ENCODE peak calls at places on chromosomes 16 and 17, in four cellular contexts. One of them, this sample, is unnamed.

GRCh38 chr17:75102385-75102821 is 7.4 kb upstream of the ARMC7 start:
- DNase-seq in GM12864: no peak
- DNase-seq in psoas muscle: no peak
- DNase-seq in AG09309: no peak
- DNase-seq in this sample: no peak

GRCh38 chr17:57946798-57947358 is 8.3 kb downstream of the CUEDC1 start:
- DNase-seq in GM12864: peak; percentile 76
- DNase-seq in psoas muscle: peak; percentile 63
- DNase-seq in AG09309: no peak
- DNase-seq in this sample: no peak

GRCh38 chr17:72145972-72146755 is 25.3 kb downstream of the SOX9 start:
- DNase-seq in GM12864: no peak
- DNase-seq in psoas muscle: no peak
- DNase-seq in AG09309: no peak
- DNase-seq in this sample: no peak

GRCh38 chr17:67491678-67492019 is 114.6 kb downstream of the PITPNC1 start:
- DNase-seq in GM12864: no peak
- DNase-seq in psoas muscle: no peak
- DNase-seq in AG09309: no peak
- DNase-seq in this sample: no peak

GRCh38 chr16:19386555-19386954 is 31.1 kb upstream of the TMC5 start:
- DNase-seq in GM12864: no peak
- DNase-seq in psoas muscle: no peak
- DNase-seq in AG09309: no peak
- DNase-seq in this sample: no peak

GRCh38 chr17:4407851-4408250 is 25.9 kb upstream of the SPNS3 start:
- DNase-seq in GM12864: no peak
- DNase-seq in psoas muscle: no peak
- DNase-seq in AG09309: no peak
- DNase-seq in this sample: no peak

GRCh38 chr16:48687421-48688038 is 77.5 kb upstream of the N4BP1 start:
- DNase-seq in GM12864: peak; percentile 19
- DNase-seq in psoas muscle: peak; percentile 60
- DNase-seq in AG09309: peak; percentile 16
- DNase-seq in this sample: peak; percentile 35

GRCh38 chr16:5024632-5025031 is 9.1 kb downstream of the NAGPA start:
- DNase-seq in GM12864: no peak
- DNase-seq in psoas muscle: no peak
- DNase-seq in AG09309: no peak
- DNase-seq in this sample: no peak

GRCh38 chr16:81866820-81867440 is 87.8 kb downstream of the PLCG2 start:
- DNase-seq in GM12864: no peak
- DNase-seq in psoas muscle: peak; percentile 62
- DNase-seq in AG09309: no peak
- DNase-seq in this sample: no peak

GRCh38 chr17:49752508-49752907 is 11.4 kb downstream of the FAM117A start:
- DNase-seq in GM12864: no peak
- DNase-seq in psoas muscle: no peak
- DNase-seq in AG09309: no peak
- DNase-seq in this sample: no peak

GRCh38 chr16:30005341-30006094 is 5.3 kb downstream of the DOC2A start:
- DNase-seq in GM12864: no peak
- DNase-seq in psoas muscle: peak; percentile 72
- DNase-seq in AG09309: no peak
- DNase-seq in this sample: no peak

GRCh38 chr17:74330446-74330845 is 4.4 kb downstream of the KIF19 start:
- DNase-seq in GM12864: no peak
- DNase-seq in psoas muscle: no peak
- DNase-seq in AG09309: no peak
- DNase-seq in this sample: no peak

GRCh38 chr16:4111748-4112696 is 4.2 kb downstream of the ADCY9 start:
- DNase-seq in GM12864: no peak
- DNase-seq in psoas muscle: peak; percentile 39
- DNase-seq in AG09309: no peak
- DNase-seq in this sample: no peak

GRCh38 chr17:76085731-76086366 is 6.9 kb downstream of the ZACN start:
- DNase-seq in GM12864: no peak
- DNase-seq in psoas muscle: no peak
- DNase-seq in AG09309: no peak
- DNase-seq in this sample: no peak

GRCh38 chr17:72429066-72429638 is 308.3 kb downstream of the SOX9 start:
- DNase-seq in GM12864: no peak
- DNase-seq in psoas muscle: no peak
- DNase-seq in AG09309: no peak
- DNase-seq in this sample: no peak

GRCh38 chr17:39591958-39592954 is 15.5 kb downstream of the NEUROD2 start:
- DNase-seq in GM12864: no peak
- DNase-seq in psoas muscle: no peak
- DNase-seq in AG09309: no peak
- DNase-seq in this sample: peak; percentile 43

GRCh38 chr17:82291582-82292250 is 18.2 kb upstream of the CSNK1D start:
- DNase-seq in GM12864: no peak
- DNase-seq in psoas muscle: no peak
- DNase-seq in AG09309: no peak
- DNase-seq in this sample: no peak

GRCh38 chr17:46008591-46008990 is 9.5 kb downstream of the STH start:
- DNase-seq in GM12864: no peak
- DNase-seq in psoas muscle: no peak
- DNase-seq in AG09309: no peak
- DNase-seq in this sample: no peak

GRCh38 chr17:46011711-46012505 is 12.9 kb downstream of the STH start:
- DNase-seq in GM12864: no peak
- DNase-seq in psoas muscle: no peak
- DNase-seq in AG09309: no peak
- DNase-seq in this sample: no peak

GRCh38 chr17:46009681-46010596 is 10.9 kb downstream of the STH start:
- DNase-seq in GM12864: no peak
- DNase-seq in psoas muscle: peak; percentile 71
- DNase-seq in AG09309: peak; percentile 62
- DNase-seq in this sample: no peak

GRCh38 chr17:46012506-46013079 is 13.5 kb downstream of the STH start:
- DNase-seq in GM12864: no peak
- DNase-seq in psoas muscle: no peak
- DNase-seq in AG09309: no peak
- DNase-seq in this sample: no peak

DNA sequence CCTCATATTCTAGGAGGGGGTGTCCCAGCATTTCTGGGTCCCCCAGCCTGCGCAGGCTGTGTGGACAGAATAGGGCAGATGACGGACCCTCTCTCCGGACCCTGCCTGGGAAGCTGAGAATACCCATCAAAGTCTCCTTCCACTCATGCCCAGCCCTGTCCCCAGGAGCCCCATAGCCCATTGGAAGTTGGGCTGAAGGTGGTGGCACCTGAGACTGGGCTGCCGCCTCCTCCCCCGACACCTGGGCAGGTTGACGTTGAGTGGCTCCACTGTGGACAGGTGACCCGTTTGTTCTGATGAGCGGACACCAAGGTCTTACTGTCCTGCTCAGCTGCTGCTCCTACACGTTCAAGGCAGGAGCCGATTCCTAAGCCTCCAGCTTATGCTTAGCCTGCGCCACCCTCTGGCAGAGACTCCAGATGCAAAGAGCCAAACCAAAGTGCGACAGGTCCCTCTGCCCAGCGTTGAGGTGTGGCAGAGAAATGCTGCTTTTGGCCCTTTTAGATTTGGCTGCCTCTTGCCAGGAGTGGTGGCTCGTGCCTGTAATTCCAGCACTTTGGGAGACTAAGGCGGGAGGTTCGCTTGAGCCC is 11.6 kb downstream of the STH start:
- DNase-seq in GM12864: no peak
- DNase-seq in psoas muscle: no peak
- DNase-seq in AG09309: no peak
- DNase-seq in this sample: no peak
- TF ChIP-seq CTCF in GM12864: no peak
- TF ChIP-seq CTCF in psoas muscle: no peak
- TF ChIP-seq CTCF in AG09309: no peak
- TF ChIP-seq CTCF in this sample: no peak

GRCh38 chr16:89357055-89357454 is 133.3 kb downstream of the ANKRD11 start:
- DNase-seq in GM12864: no peak
- DNase-seq in psoas muscle: peak; percentile 51
- DNase-seq in AG09309: no peak
- DNase-seq in this sample: no peak
- TF ChIP-seq CTCF in GM12864: no peak
- TF ChIP-seq CTCF in psoas muscle: no peak
- TF ChIP-seq CTCF in AG09309: no peak
- TF ChIP-seq CTCF in this sample: no peak

GRCh38 chr17:63446218-63446980 is at the start of gene CYB561:
- DNase-seq in GM12864: no peak
- DNase-seq in psoas muscle: peak; percentile 88
- DNase-seq in AG09309: no peak
- DNase-seq in this sample: no peak
- TF ChIP-seq CTCF in GM12864: no peak
- TF ChIP-seq CTCF in psoas muscle: no peak
- TF ChIP-seq CTCF in AG09309: peak; percentile 30
- TF ChIP-seq CTCF in this sample: no peak

GRCh38 chr16:84874553-84874952 is 54.8 kb downstream of the CRISPLD2 start:
- DNase-seq in GM12864: no peak
- DNase-seq in psoas muscle: no peak
- DNase-seq in AG09309: no peak
- DNase-seq in this sample: no peak

GRCh38 chr16:84874004-84874435 is 54.2 kb downstream of the CRISPLD2 start:
- DNase-seq in GM12864: no peak
- DNase-seq in psoas muscle: peak; percentile 5
- DNase-seq in AG09309: no peak
- DNase-seq in this sample: no peak

GRCh38 chr16:84876873-84877606 is 57.3 kb downstream of the CRISPLD2 start:
- DNase-seq in GM12864: no peak
- DNase-seq in psoas muscle: no peak
- DNase-seq in AG09309: no peak
- DNase-seq in this sample: no peak

GRCh38 chr16:84874983-84875382 is 55.2 kb downstream of the CRISPLD2 start:
- DNase-seq in GM12864: no peak
- DNase-seq in psoas muscle: peak; percentile 16
- DNase-seq in AG09309: no peak
- DNase-seq in this sample: no peak

DNA sequence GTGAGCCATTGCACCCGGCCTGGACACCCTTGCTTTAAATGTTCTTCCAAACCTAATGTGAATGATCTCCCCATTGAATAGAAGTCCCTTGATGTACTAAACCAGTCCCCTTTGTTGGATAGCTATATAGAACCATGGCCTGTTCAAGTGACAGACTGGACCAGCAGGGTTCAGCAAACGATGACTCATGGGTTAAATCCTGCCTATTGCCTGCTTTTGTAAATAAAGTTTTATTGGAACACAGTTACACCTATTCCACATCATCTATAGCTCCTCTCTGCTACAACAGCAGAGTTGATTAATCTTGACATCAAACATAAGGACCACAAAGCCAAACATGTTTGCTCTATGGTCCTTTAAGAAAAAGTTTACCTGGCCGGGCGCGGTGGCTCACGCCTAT is 56.1 kb downstream of the CRISPLD2 start:
- DNase-seq in GM12864: no peak
- DNase-seq in psoas muscle: no peak
- DNase-seq in AG09309: no peak
- DNase-seq in this sample: no peak
- TF ChIP-seq CTCF in GM12864: no peak
- TF ChIP-seq CTCF in psoas muscle: no peak
- TF ChIP-seq CTCF in AG09309: no peak
- TF ChIP-seq CTCF in this sample: no peak

DNA sequence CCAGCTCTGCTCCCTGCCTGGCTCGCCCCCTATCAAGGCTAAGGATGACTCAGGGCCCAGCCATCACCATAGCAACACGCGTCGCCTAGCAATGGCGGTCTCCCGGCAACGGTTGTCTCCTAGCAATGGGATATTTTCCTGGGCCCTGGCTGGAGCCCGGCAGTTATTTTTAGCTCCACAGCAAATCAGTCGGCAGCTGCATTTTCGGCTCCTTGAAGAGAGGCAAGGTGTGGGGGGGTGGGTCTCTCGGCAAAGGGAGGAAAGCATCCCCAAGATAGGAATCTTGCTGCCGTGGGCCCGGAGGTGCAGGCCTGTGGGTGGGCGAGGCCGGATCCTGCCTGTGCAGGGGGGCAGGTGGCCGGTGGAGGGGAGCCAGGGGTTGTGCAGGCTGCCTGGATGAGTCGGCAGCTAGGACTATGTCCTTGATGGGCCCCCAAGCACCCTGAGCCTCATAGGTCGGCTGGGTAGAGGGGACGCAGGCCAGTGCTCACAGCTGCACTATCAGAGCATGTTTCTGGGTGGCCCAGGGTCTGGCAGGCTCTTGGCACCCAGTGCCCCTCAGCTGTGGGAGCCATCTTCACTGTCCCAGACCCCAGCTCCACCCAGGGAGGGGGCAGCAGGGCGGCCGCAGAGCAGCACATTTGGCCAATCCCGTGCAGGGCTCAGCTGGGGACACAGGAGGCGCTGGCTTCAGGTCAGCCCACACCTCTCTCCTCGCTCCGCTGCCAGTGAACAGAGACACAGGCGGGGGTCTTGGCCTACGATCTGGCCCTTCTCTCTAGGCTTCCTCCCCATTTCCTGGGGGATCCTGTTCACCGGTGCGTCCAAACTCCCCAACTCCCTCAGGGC is 4.3 kb upstream of the FBXL16 start:
- DNase-seq in GM12864: no peak
- DNase-seq in psoas muscle: no peak
- DNase-seq in AG09309: no peak
- DNase-seq in this sample: no peak
- TF ChIP-seq CTCF in GM12864: no peak
- TF ChIP-seq CTCF in psoas muscle: no peak
- TF ChIP-seq CTCF in AG09309: no peak
- TF ChIP-seq CTCF in this sample: no peak

DNA sequence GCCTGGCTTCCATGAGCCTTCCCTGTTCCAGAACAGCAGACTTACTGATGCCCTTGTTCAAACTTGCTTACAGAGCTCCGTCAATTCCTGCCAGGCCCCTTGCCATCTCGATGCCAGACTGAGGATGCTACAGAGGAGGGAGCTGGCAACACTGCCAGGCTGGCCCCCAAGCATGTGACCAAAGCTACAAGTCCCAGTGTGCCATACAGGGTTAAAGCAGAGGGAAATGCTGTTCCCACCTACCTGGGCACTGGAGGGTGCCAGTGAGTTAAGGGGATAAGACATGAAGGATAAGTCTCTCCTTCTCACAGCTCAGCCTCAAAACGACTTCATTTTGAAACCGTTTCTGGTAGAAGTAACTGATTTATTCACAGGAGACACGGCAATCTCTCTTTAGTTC is 33.5 kb upstream of the SREBF1 start:
- DNase-seq in GM12864: no peak
- DNase-seq in psoas muscle: no peak
- DNase-seq in AG09309: no peak
- DNase-seq in this sample: no peak
- TF ChIP-seq CTCF in GM12864: peak; percentile 29
- TF ChIP-seq CTCF in psoas muscle: no peak
- TF ChIP-seq CTCF in AG09309: no peak
- TF ChIP-seq CTCF in this sample: no peak

GRCh38 chr16:52861614-52862022 is 191.1 kb downstream of the CHD9NB start:
- DNase-seq in GM12864: no peak
- DNase-seq in psoas muscle: no peak
- DNase-seq in AG09309: no peak
- DNase-seq in this sample: no peak
- TF ChIP-seq CTCF in GM12864: no peak
- TF ChIP-seq CTCF in psoas muscle: no peak
- TF ChIP-seq CTCF in AG09309: no peak
- TF ChIP-seq CTCF in this sample: no peak

DNA sequence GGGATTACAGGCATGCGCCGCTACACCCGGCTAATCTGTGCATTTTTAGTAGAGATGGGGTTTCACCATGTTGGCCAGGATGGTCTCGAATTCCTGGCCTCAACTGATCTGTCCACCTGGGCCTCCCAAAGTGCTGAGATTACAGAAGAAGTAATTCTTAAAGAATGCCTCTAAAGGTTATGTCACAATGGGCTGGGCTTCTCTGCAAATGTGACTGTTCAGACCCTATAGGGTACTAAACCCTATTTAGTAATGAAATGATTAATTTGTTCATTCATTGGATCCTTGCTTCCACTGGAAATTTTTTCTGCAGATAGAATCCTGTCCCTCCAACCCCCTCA is 108.8 kb upstream of the CORO6 start:
- DNase-seq in GM12864: no peak
- DNase-seq in psoas muscle: no peak
- DNase-seq in AG09309: no peak
- DNase-seq in this sample: no peak
- TF ChIP-seq CTCF in GM12864: no peak
- TF ChIP-seq CTCF in psoas muscle: no peak
- TF ChIP-seq CTCF in AG09309: no peak
- TF ChIP-seq CTCF in this sample: no peak

This sample was measured in HFF-Myc.